ENCODE peak calls at places on chromosomes 5 and 9, in ten cellular contexts. K is midbrain; V is occipital lobe; E is A549; H is activated T-helper 1 cell treated with anti-CD3 and anti-CD28 coated beads, Interleukin-12 subunit alpha, Interleukin-12 subunit beta, Interleukin-2, Interleukin-4 antibody, amounts not matched to agents 30 ng/mL and 10 ng/mL and 1 ng/mL, durations not matched to agents 14 hours and 24 hours and 36 hours; R is foreskin fibroblast; F is iPS-NIHi11; D is D341Med; U is foreskin keratinocyte; Y is lower lobe of right lung. G is an unnamed sample.
A peak's percentile ranks its signal among the peaks of the same experiment; 100 is the strongest.

GRCh38 chr5:16669776-16670175 is 53.0 kb upstream of the RETREG1 start:
- DNase-seq in K (no peak), V (no peak), E (no peak), H (no peak), R (peak; percentile 44), F (no peak), D (no peak), U (no peak), Y (no peak), G (no peak)

GRCh38 chr5:175656966-175657365 is 905 bp upstream of the HRH2 start:
- DNase-seq in K (no peak), V (no peak), E (no peak), H (no peak), R (no peak), F (no peak), D (no peak), U (no peak), Y (no peak), G (no peak)

GRCh38 chr9:105295151-105295550 is 50.7 kb downstream of the SLC44A1 start:
- DNase-seq in K (no peak), V (no peak), E (no peak), H (no peak), R (no peak), F (no peak), D (no peak), U (no peak), Y (no peak), G (no peak)

GRCh38 chr5:69271376-69271775 is 36.7 kb downstream of the CDK7 start:
- DNase-seq in K (no peak), V (no peak), E (no peak), H (no peak), R (peak; percentile 61), F (no peak), D (no peak), U (peak; percentile 64), Y (peak; percentile 53), G (peak; percentile 52)

GRCh38 chr5:14501353-14502162 is 80.0 kb upstream of the OTULINL start:
- DNase-seq in K (no peak), V (no peak), E (no peak), H (no peak), R (peak; percentile 34), F (no peak), D (no peak), U (no peak), Y (no peak), G (no peak)

GRCh38 chr5:92874790-92875189 is 706.2 kb downstream of the NR2F1-AS1 start:
- DNase-seq in K (no peak), V (no peak), E (no peak), H (no peak), R (no peak), F (no peak), D (no peak), U (no peak), Y (no peak), G (no peak)

GRCh38 chr9:116390306-116391228 is 237.0 kb downstream of the PAPPA start:
- DNase-seq in K (no peak), V (no peak), E (no peak), H (no peak), R (no peak), F (no peak), D (peak; percentile 34), U (no peak), Y (no peak), G (no peak)

GRCh38 chr5:38603691-38604090 is 47.2 kb upstream of the LIFR start:
- DNase-seq in K (no peak), V (no peak), E (no peak), H (no peak), R (peak; percentile 81), F (no peak), D (no peak), U (no peak), Y (no peak), G (no peak)

G was measured in aorta.